ENCODE peak calls at places on chromosomes 4 and X, in seven cellular contexts. H is K562, D is GM23338, B is GM12891, K is sigmoid colon, O is HepG2, L is esophagus muscularis mucosa. T is an unnamed sample.
A peak's percentile ranks its signal among the peaks of the same experiment; 100 is the strongest.

GRCh38 chr4:111400736-111401135 is 744.5 kb upstream of the FAM241A start:
- DNase-seq in H (no peak), L (no peak), B (no peak), D (no peak), O (no peak), K (no peak), T (no peak)

GRCh38 chr4:168711197-168712120 is 214.6 kb downstream of the PALLD start:
- DNase-seq in B (no peak), K (peak; percentile 89), D (no peak), H (no peak), O (no peak), L (no peak), T (peak; percentile 17)

GRCh38 chrX:3651272-3651671 is 62.2 kb downstream of the PRKX start:
- DNase-seq in O (no peak), B (no peak), K (no peak), L (no peak), D (peak; percentile 12), H (no peak), T (no peak)

GRCh38 chrX:42398967-42399631 is 378.9 kb downstream of the PPP1R2C start:
- DNase-seq in O (no peak), K (no peak), D (no peak), H (no peak), B (no peak), L (no peak), T (no peak)

GRCh38 chr4:140186651-140187315 is 32.8 kb upstream of the MAML3 start:
- DNase-seq in H (no peak), D (no peak), K (peak; percentile 80), O (no peak), B (no peak), L (no peak), T (peak; percentile 41)

GRCh38 chr4:141080668-141081067 is 52.6 kb downstream of the RNF150 start:
- DNase-seq in O (no peak), H (no peak), D (peak; percentile 19), K (no peak), B (no peak), L (no peak), T (no peak)

GRCh38 chr4:6763330-6763851 is 19.1 kb upstream of the KIAA0232 start:
- DNase-seq in D (peak; percentile 34), H (peak; percentile 52), B (no peak), K (no peak), O (no peak), L (no peak), T (peak; percentile 68)

GRCh38 chr4:6493668-6494304 is 21.4 kb upstream of the PPP2R2C start:
- DNase-seq in B (no peak), O (no peak), H (no peak), L (peak; percentile 87), K (no peak), D (peak; percentile 78), T (no peak)

GRCh38 chrX:115968436-115969252 is 201.9 kb upstream of the AGTR2 start:
- DNase-seq in O (no peak), D (peak; percentile 90), K (peak; percentile 82), L (no peak), B (no peak), H (no peak), T (peak; percentile 19)

GRCh38 chrX:154369453-154370299 is 4.8 kb downstream of the FLNA start:
- DNase-seq in L (peak; percentile 93), O (peak; percentile 87), H (peak; percentile 59), B (no peak), D (peak; percentile 82), K (peak; percentile 96), T (peak; percentile 66)

GRCh38 chrX:154370300-154370881 is 4.0 kb downstream of the FLNA start:
- DNase-seq in D (no peak), H (peak; percentile 32), K (no peak), L (no peak), O (no peak), B (no peak), T (no peak)

GRCh38 chrX:154366666-154367055 is 7.8 kb downstream of the FLNA start:
- DNase-seq in B (no peak), H (no peak), D (no peak), K (no peak), O (no peak), L (no peak), T (peak; percentile 64)

GRCh38 chrX:154367474-154368308 is 6.7 kb downstream of the FLNA start:
- DNase-seq in H (no peak), O (no peak), L (no peak), B (no peak), K (no peak), D (no peak), T (no peak)

GRCh38 chrX:154368630-154369452 is 5.6 kb downstream of the FLNA start:
- DNase-seq in L (peak; percentile 92), H (peak; percentile 78), B (peak; percentile 51), D (peak; percentile 41), K (peak; percentile 92), O (peak; percentile 66), T (peak; percentile 45)
- TF ChIP-seq POLR2AphosphoS5 in L (peak; percentile 60), H (peak; percentile 65), B (no peak), D (no peak), K (peak; percentile 9), O (no peak), T (peak; percentile 42)

GRCh38 chrX:12955882-12956703 is 18.8 kb upstream of the TMSB4X start:
- DNase-seq in K (no peak), L (no peak), B (no peak), O (peak; percentile 46), H (peak; percentile 42), D (no peak), T (no peak)

GRCh38 chrX:12958461-12958860 is 16.4 kb upstream of the TMSB4X start:
- DNase-seq in L (no peak), H (no peak), D (no peak), K (no peak), B (no peak), O (no peak), T (no peak)

GRCh38 chrX:12954981-12955380 is 19.9 kb upstream of the TMSB4X start:
- DNase-seq in H (no peak), L (no peak), B (no peak), K (no peak), D (no peak), O (no peak), T (no peak)

GRCh38 chrX:12958059-12958458 is 16.9 kb upstream of the TMSB4X start:
- DNase-seq in B (no peak), D (no peak), O (no peak), L (no peak), K (no peak), H (no peak), T (no peak)

DNA sequence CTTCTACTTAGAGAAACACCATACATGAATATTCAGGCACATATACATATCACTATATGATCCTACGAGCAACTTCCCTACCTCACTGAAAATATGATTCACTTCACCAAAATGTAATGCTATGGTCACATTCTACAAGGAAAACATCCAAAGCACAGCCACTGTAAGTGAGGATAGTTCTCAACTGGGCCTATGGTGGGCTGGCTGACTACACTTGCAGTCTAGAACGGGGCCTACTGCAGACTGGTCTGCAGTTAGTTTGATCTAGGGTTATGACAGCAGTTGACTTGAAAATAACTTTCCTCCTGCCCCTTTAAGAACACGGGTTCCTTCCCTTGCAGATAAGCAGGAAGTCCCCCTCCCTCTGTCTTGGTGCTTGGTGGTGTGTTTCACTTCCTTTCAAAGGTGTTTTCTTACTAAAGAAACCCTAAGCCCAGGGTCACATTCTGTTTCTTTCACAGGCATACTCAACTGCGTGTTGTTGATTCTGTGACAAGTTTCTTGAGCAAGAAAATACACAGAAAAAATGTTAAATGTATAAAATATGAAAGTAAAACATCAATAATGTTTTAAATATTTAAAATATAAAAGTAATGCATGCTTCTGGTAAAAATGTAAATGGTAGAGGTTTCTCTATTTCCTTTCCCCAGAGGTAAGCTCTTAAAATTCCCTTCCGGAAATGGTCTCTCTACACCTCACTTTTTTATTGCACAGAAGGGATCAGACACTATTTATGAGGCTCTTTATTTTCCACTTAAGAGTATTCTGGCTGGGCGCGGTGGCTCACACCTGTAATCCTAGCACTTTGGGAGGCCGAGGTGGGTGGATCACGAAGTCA is 18.0 kb upstream of the TMSB4X start:
- DNase-seq in O (no peak), H (peak; percentile 44), D (peak; percentile 41), B (no peak), L (no peak), K (no peak), T (no peak)
- TF ChIP-seq POLR2AphosphoS5 in O (no peak), H (peak; percentile 29), D (no peak), B (no peak), L (peak; percentile 6), K (no peak), T (peak; percentile 21)

DNA sequence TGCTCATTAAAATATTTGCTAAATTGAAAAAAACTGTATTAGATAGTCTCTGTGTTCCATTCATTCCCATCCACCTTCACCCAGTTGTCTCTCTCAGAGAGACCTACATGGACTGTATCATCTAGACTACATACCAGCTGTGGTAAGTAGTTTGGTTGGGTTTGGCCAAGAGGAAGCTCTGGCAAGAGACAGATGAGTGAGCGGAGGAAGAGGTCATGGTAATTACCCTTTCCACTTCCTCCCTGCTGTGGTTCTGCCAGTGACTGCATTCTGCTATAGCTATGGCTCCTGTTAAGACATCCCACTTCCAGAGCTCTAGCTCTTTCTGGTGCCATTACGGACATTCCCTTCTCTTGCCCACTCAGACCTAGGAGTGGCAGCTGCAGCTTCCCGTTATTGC is 239.0 kb upstream of the MID1 start:
- DNase-seq in L (no peak), D (no peak), H (no peak), B (no peak), K (no peak), O (no peak), T (no peak)
- TF ChIP-seq POLR2AphosphoS5 in L (no peak), D (no peak), H (no peak), B (no peak), K (no peak), O (no peak), T (no peak)

GRCh38 chr4:16777726-16778125 is 120.7 kb downstream of the LDB2 start:
- DNase-seq in B (no peak), D (no peak), K (no peak), H (no peak), L (no peak), O (no peak), T (no peak)

GRCh38 chr4:16770887-16771286 is 127.6 kb downstream of the LDB2 start:
- DNase-seq in K (no peak), H (no peak), O (no peak), B (no peak), L (no peak), D (no peak), T (no peak)

GRCh38 chr4:16779028-16779675 is 119.3 kb downstream of the LDB2 start:
- DNase-seq in O (no peak), H (no peak), L (no peak), B (no peak), D (no peak), K (no peak), T (no peak)

GRCh38 chr4:16772366-16772850 is 126.0 kb downstream of the LDB2 start:
- DNase-seq in O (no peak), H (no peak), B (no peak), D (no peak), K (no peak), L (no peak), T (no peak)

DNA sequence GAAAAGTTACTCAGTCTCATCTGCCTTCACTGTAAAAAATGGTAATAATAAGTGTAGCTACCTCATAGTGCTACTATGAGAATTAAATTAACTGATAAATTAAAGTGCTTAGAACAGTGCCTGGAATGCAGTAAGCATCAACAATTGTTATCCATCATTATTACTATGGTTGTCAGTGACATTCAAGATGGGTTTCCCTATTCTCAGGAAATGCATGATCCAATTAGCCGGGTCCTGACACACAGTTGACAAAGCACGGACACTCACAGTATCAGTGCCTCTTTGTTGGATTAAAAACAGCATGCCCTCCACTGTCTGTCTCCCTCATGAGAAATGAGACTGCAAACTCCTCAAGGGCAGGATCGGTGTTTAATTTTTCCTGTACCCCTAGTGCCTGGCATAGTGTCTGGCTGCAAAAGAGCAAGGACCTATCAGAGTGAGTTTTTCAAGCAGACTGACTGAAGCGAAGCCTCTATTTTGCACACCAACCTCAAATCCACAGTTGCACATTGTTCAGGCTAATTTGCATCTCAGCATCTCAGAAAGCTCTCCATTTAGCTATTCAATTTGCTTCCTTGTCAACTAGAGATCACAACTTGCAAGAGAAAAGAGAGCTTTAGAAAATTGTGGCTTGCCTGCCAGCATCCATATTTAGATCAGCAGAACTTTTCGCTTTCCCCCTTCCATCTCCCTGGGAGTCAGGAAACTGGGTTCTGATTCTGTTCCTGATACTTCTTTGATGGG is 122.9 kb downstream of the LDB2 start:
- DNase-seq in K (no peak), O (no peak), B (no peak), L (no peak), D (peak; percentile 50), H (no peak), T (no peak)
- TF ChIP-seq POLR2AphosphoS5 in K (no peak), O (no peak), B (no peak), L (no peak), D (no peak), H (no peak), T (no peak)